ENCODE peak calls at places on chromosomes 2 and 18, in five cellular contexts. J is foreskin melanocyte; K is HFFc6; I is iris pigment epithelial cell; N is CD4-positive, CD25-positive, alpha-beta regulatory T cell. P is an unnamed sample.

GRCh38 chr2:122206101-122206500 is 450.6 kb downstream of the TSN start:
- DNase-seq in J (no peak), K (no peak), I (peak; percentile 20), N (no peak), P (no peak)

GRCh38 chr18:30486856-30487255 is 555.7 kb downstream of the DSC3 start:
- DNase-seq in J (peak; percentile 68), K (peak; percentile 6), I (peak; percentile 42), N (no peak), P (no peak)

GRCh38 chr18:40607741-40608140 is 1347.3 kb upstream of the PIK3C3 start:
- DNase-seq in J (no peak), K (no peak), I (no peak), N (no peak), P (no peak)

GRCh38 chr2:179701524-179702110 is 159.8 kb downstream of the ZNF385B start:
- DNase-seq in J (no peak), K (peak; percentile 55), I (peak; percentile 15), N (no peak), P (no peak)

GRCh38 chr2:8437228-8437948 is 244.5 kb upstream of the ID2 start:
- DNase-seq in J (peak; percentile 46), K (no peak), I (no peak), N (no peak), P (no peak)

GRCh38 chr2:230383453-230383852 is 32.5 kb upstream of the SP100 start:
- DNase-seq in J (no peak), K (no peak), I (no peak), N (no peak), P (no peak)

GRCh38 chr2:118865106-118865505 is 17.7 kb upstream of the EN1 start:
- DNase-seq in J (no peak), K (peak; percentile 48), I (peak; percentile 55), N (no peak), P (no peak)

GRCh38 chr2:74079522-74080341 is 68.0 kb downstream of the BOLA3 start:
- DNase-seq in J (no peak), K (no peak), I (peak; percentile 27), N (no peak), P (no peak)

GRCh38 chr2:206084468-206084869 is 1.5 kb downstream of the INO80D start:
- DNase-seq in J (peak; percentile 84), K (peak; percentile 84), I (peak; percentile 56), N (no peak), P (peak; percentile 46)

GRCh38 chr2:31893093-31893492 is 117.7 kb downstream of the MEMO1 start:
- DNase-seq in J (no peak), K (no peak), I (no peak), N (no peak), P (no peak)

GRCh38 chr2:199798881-199799580 is 52.0 kb downstream of the FTCDNL1 start:
- DNase-seq in J (peak; percentile 98), K (no peak), I (no peak), N (no peak), P (no peak)

GRCh38 chr18:961644-962355 is 57.1 kb downstream of the ADCYAP1 start:
- DNase-seq in J (peak; percentile 32), K (peak; percentile 8), I (peak; percentile 41), N (no peak), P (no peak)

GRCh38 chr2:222671259-222672067 is at the start of gene MOGAT1:
- DNase-seq in J (no peak), K (no peak), I (no peak), N (no peak), P (peak; percentile 38)

GRCh38 chr18:74654637-74655036 is 57.0 kb downstream of the ZNF407 start:
- DNase-seq in J (no peak), K (peak; percentile 33), I (peak; percentile 41), N (no peak), P (no peak)

GRCh38 chr2:99860720-99861375 is 281.5 kb downstream of the AFF3 start:
- DNase-seq in J (no peak), K (no peak), I (no peak), N (no peak), P (no peak)

GRCh38 chr18:6255121-6255742 is 159.5 kb downstream of the L3MBTL4 start:
- DNase-seq in J (peak; percentile 82), K (no peak), I (no peak), N (no peak), P (no peak)

GRCh38 chr2:5894355-5894754 is 202.2 kb downstream of the SOX11 start:
- DNase-seq in J (no peak), K (no peak), I (no peak), N (no peak), P (no peak)

GRCh38 chr2:47315490-47315889 is 87.5 kb upstream of the MSH2 start:
- DNase-seq in J (no peak), K (no peak), I (no peak), N (no peak), P (no peak)

GRCh38 chr18:12944724-12945123 is 3.1 kb upstream of the SEH1L start:
- DNase-seq in J (no peak), K (no peak), I (peak; percentile 16), N (no peak), P (peak; percentile 32)

GRCh38 chr18:8117008-8117376 is 492.2 kb upstream of the RAB12 start:
- DNase-seq in J (no peak), K (no peak), I (peak; percentile 63), N (no peak), P (no peak)

GRCh38 chr2:201344663-201345366 is 12.3 kb downstream of the FLACC1 start:
- DNase-seq in J (no peak), K (no peak), I (no peak), N (no peak), P (no peak)

GRCh38 chr2:174794851-174795374 is 30.6 kb upstream of the CHRNA1 start:
- DNase-seq in J (no peak), K (peak; percentile 44), I (peak; percentile 64), N (no peak), P (no peak)

GRCh38 chr2:11628675-11629074 is 41.3 kb downstream of the NTSR2 start:
- DNase-seq in J (no peak), K (no peak), I (no peak), N (no peak), P (no peak)

GRCh38 chr2:160583823-160584537 is 90.4 kb upstream of the RBMS1 start:
- DNase-seq in J (no peak), K (no peak), I (no peak), N (no peak), P (no peak)

GRCh38 chr2:15840969-15841368 is 99.4 kb upstream of the MYCN start:
- DNase-seq in J (no peak), K (no peak), I (no peak), N (no peak), P (no peak)

GRCh38 chr2:169225906-169226305 is 136.4 kb downstream of the LRP2 start:
- DNase-seq in J (no peak), K (no peak), I (no peak), N (no peak), P (no peak)

GRCh38 chr2:241753493-241753892 is 19.1 kb downstream of the D2HGDH start:
- DNase-seq in J (no peak), K (no peak), I (no peak), N (no peak), P (no peak)